ENCODE peak calls at places on chromosomes 13 and 19, in nine cellular contexts. N is BE2C, M is astrocyte, D is upper lobe of left lung, S is kidney epithelial cell, U is progenitor cell of endocrine pancreas, R is Calu3, Q is choroid plexus epithelial cell, K is GM23338. T is an unnamed sample.

GRCh38 chr13:34369925-34370324 is 552.0 kb downstream of the RFC3 start:
- DNase-seq in D (no peak), N (no peak), S (no peak), Q (no peak), R (no peak), U (no peak), K (no peak), M (no peak), T (no peak)

GRCh38 chr13:105608132-105608531 is 927.3 kb downstream of the EFNB2 start:
- DNase-seq in M (no peak), R (no peak), N (no peak), K (no peak), U (no peak), S (no peak), Q (no peak), D (no peak), T (no peak)

GRCh38 chr13:100644328-100644727 is 30.3 kb downstream of the TMTC4 start:
- DNase-seq in M (no peak), S (no peak), R (no peak), U (no peak), N (no peak), Q (peak; percentile 6), D (no peak), K (no peak), T (no peak)

GRCh38 chr19:31372245-31372781 is 23.1 kb upstream of the TSHZ3 start:
- DNase-seq in Q (peak; percentile 30), N (no peak), M (no peak), D (no peak), S (no peak), R (no peak), K (no peak), U (no peak), T (no peak)

GRCh38 chr13:59545007-59545406 is 618.7 kb downstream of the DIAPH3 start:
- DNase-seq in Q (no peak), U (no peak), K (peak; percentile 42), D (no peak), S (no peak), N (peak; percentile 10), R (no peak), M (no peak), T (no peak)

GRCh38 chr13:99386911-99387788 is 80.0 kb upstream of the GPR183 start:
- DNase-seq in Q (peak; percentile 37), U (peak; percentile 24), R (peak; percentile 16), S (no peak), M (no peak), N (peak; percentile 55), K (peak; percentile 84), D (peak; percentile 60), T (peak; percentile 81)

GRCh38 chr19:19420570-19421301 is 15.3 kb downstream of the GATAD2A start:
- DNase-seq in Q (no peak), U (no peak), M (peak; percentile 29), N (no peak), S (no peak), K (no peak), R (no peak), D (no peak), T (no peak)

GRCh38 chr19:4911786-4912672 is 2.7 kb downstream of the UHRF1 start:
- DNase-seq in D (peak; percentile 41), N (peak; percentile 71), R (peak; percentile 77), M (peak; percentile 100), K (peak; percentile 77), U (peak; percentile 36), S (peak; percentile 95), Q (peak; percentile 100), T (peak; percentile 49)

GRCh38 chr13:113001251-113002140 is 32.5 kb downstream of the MCF2L start:
- DNase-seq in Q (peak; percentile 10), U (peak; percentile 38), R (peak; percentile 58), S (peak; percentile 31), K (peak; percentile 36), M (peak; percentile 4), D (peak; percentile 77), N (peak; percentile 91), T (no peak)

GRCh38 chr13:73938375-73939070 is 195.7 kb downstream of the KLF12 start:
- DNase-seq in D (no peak), N (no peak), R (no peak), K (no peak), M (peak; percentile 93), S (peak; percentile 61), Q (peak; percentile 95), U (no peak), T (no peak)

GRCh38 chr13:21069561-21070004 is 8.2 kb upstream of the LATS2 start:
- DNase-seq in R (no peak), M (peak; percentile 97), U (no peak), N (no peak), K (no peak), S (peak; percentile 69), D (no peak), Q (peak; percentile 97), T (no peak)

GRCh38 chr13:64471916-64472315 is 2758.2 kb downstream of the PCDH9 start:
- DNase-seq in K (peak; percentile 37), Q (peak; percentile 79), R (no peak), M (peak; percentile 45), U (no peak), D (no peak), N (no peak), S (no peak), T (no peak)

GRCh38 chr13:114112826-114113322 is 19.5 kb downstream of the RASA3 start:
- DNase-seq in N (no peak), Q (no peak), U (no peak), D (peak; percentile 12), R (no peak), M (no peak), S (no peak), K (peak; percentile 59), T (no peak)
- TF ChIP-seq CTCF in N (peak; percentile 25), Q (peak; percentile 14), U (peak; percentile 34), D (no peak), R (no peak), M (no peak), S (no peak), K (peak; percentile 8), T (no peak)

GRCh38 chr13:40017662-40018262 is 362.3 kb downstream of the COG6 start:
- DNase-seq in N (no peak), R (no peak), D (no peak), U (no peak), K (peak; percentile 34), S (no peak), M (no peak), Q (no peak), T (no peak)

GRCh38 chr13:40013554-40013953 is 358.1 kb downstream of the COG6 start:
- DNase-seq in N (no peak), R (no peak), Q (peak; percentile 34), M (no peak), D (no peak), U (no peak), S (no peak), K (no peak), T (no peak)

GRCh38 chr13:40016953-40017660 is 361.6 kb downstream of the COG6 start:
- DNase-seq in U (no peak), R (no peak), Q (no peak), S (no peak), K (no peak), M (no peak), D (no peak), N (no peak), T (no peak)
- TF ChIP-seq CTCF in U (no peak), R (no peak), Q (no peak), S (no peak), K (no peak), M (no peak), D (no peak), N (no peak), T (no peak)

GRCh38 chr13:45446181-45446580 is 18.6 kb upstream of the COG3 start:
- DNase-seq in U (no peak), R (no peak), S (no peak), M (peak; percentile 64), K (no peak), N (no peak), D (no peak), Q (peak; percentile 76), T (no peak)

GRCh38 chr13:45445053-45445452 is 19.7 kb upstream of the COG3 start:
- DNase-seq in S (no peak), D (no peak), M (no peak), Q (no peak), N (no peak), R (no peak), U (no peak), K (no peak), T (no peak)

GRCh38 chr13:45439000-45439399 is 20.8 kb upstream of the SLC25A30 start:
- DNase-seq in Q (no peak), M (no peak), S (no peak), D (no peak), K (no peak), U (no peak), N (no peak), R (no peak), T (no peak)

GRCh38 chr13:45439781-45440462 is 21.7 kb upstream of the SLC25A30 start:
- DNase-seq in R (no peak), K (no peak), U (no peak), M (no peak), Q (peak; percentile 29), S (no peak), N (no peak), D (no peak), T (no peak)

DNA sequence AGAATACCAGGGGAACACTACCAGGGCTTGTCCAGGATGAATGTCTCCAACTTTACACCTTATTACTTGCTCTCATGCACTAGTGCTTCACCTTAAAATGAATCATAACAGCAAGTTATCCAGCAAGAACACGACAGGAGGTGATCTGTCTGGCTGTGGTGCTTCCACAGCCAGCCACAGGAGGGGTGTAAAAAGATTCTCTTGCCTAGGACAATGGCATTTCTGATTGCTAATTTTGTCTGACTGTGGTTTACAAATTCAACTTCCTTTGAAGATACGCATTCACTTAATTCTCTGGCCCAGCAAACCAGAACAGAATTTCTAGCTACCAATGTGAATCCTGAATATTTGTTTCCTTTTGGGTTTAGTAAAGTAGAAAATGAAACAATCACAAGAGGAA is 23.1 kb upstream of the COG3 start:
- DNase-seq in S (peak; percentile 48), R (no peak), Q (peak; percentile 76), K (no peak), N (no peak), U (no peak), D (no peak), M (peak; percentile 17), T (no peak)
- TF ChIP-seq CTCF in S (peak; percentile 45), R (no peak), Q (peak; percentile 64), K (no peak), N (no peak), U (no peak), D (no peak), M (no peak), T (no peak)

GRCh38 chr13:62321895-62322294 is 906.2 kb upstream of the PCDH20 start:
- DNase-seq in U (no peak), D (no peak), R (no peak), K (no peak), N (no peak), S (no peak), Q (no peak), M (no peak), T (no peak)

GRCh38 chr13:62321139-62321538 is 905.5 kb upstream of the PCDH20 start:
- DNase-seq in K (no peak), Q (no peak), R (no peak), D (no peak), U (no peak), S (no peak), M (no peak), N (no peak), T (no peak)

GRCh38 chr13:62320731-62321130 is 905.1 kb upstream of the PCDH20 start:
- DNase-seq in U (no peak), K (no peak), R (no peak), M (no peak), N (no peak), S (no peak), D (no peak), Q (no peak), T (no peak)

GRCh38 chr13:62324842-62325241 is 909.2 kb upstream of the PCDH20 start:
- DNase-seq in S (no peak), Q (no peak), R (no peak), U (no peak), N (no peak), M (no peak), K (no peak), D (no peak), T (no peak)

GRCh38 chr13:62320129-62320724 is 904.6 kb upstream of the PCDH20 start:
- DNase-seq in D (no peak), N (peak; percentile 20), M (peak; percentile 33), S (peak; percentile 9), R (peak; percentile 1), K (peak; percentile 63), U (no peak), Q (peak; percentile 82), T (no peak)
- TF ChIP-seq CTCF in D (peak; percentile 12), N (peak; percentile 77), M (peak; percentile 52), S (peak; percentile 55), R (no peak), K (peak; percentile 69), U (peak; percentile 88), Q (peak; percentile 66), T (no peak)